ENCODE peak calls at places on chromosome 21, in four cellular contexts. K is GM12878, I is IMR-90, Y is K562. W is an unnamed sample.

GRCh38 chr21:15128267-15128666 is 63.5 kb upstream of the NRIP1 start:
- DNase-seq in I (no peak), K (no peak), Y (no peak), W (no peak)

GRCh38 chr21:33208534-33208933 is 21.2 kb upstream of the IFNAR2 start:
- DNase-seq in K (no peak), I (no peak), Y (no peak), W (no peak)

GRCh38 chr21:32411366-32412161 is 942 bp upstream of the EVA1C start:
- DNase-seq in Y (peak), I (peak), K (no peak), W (peak)

GRCh38 chr21:31394309-31394708 is 50.2 kb upstream of the TIAM1 start:
- DNase-seq in I (no peak), Y (no peak), K (no peak), W (no peak)

GRCh38 chr21:40053007-40053406 is 185.8 kb downstream of the PCP4 start:
- DNase-seq in I (no peak), K (no peak), Y (no peak), W (no peak)

GRCh38 chr21:21000576-21001175 is 2.5 kb downstream of the NCAM2 start:
- DNase-seq in Y (no peak), I (no peak), K (no peak), W (no peak)

GRCh38 chr21:40568756-40569155 is 278.2 kb downstream of the DSCAM start:
- DNase-seq in I (no peak), K (no peak), Y (no peak), W (no peak)

GRCh38 chr21:36097427-36098230 is 27.8 kb downstream of the CBR1 start:
- DNase-seq in I (no peak), Y (no peak), K (peak), W (peak)

GRCh38 chr21:38985423-38986378 is 180.0 kb downstream of the ETS2 start:
- DNase-seq in K (peak), I (peak), Y (peak), W (no peak)

GRCh38 chr21:43362306-43362927 is 64.5 kb downstream of the SIK1 start:
- DNase-seq in Y (no peak), I (peak), K (no peak), W (peak)

GRCh38 chr21:16279658-16280581 is 550.1 kb downstream of the USP25 start:
- DNase-seq in K (no peak), Y (no peak), I (peak), W (peak)

GRCh38 chr21:32611471-32611997 is 643 bp downstream of the CFAP298 start:
- DNase-seq in I (peak), Y (peak), K (no peak), W (peak)

GRCh38 chr21:39117571-39117970 is 65.7 kb downstream of the PSMG1 start:
- DNase-seq in K (no peak), I (no peak), Y (no peak), W (no peak)

GRCh38 chr21:39822042-39822441 is 45.2 kb upstream of the PCP4 start:
- DNase-seq in Y (no peak), K (no peak), I (no peak), W (no peak)

GRCh38 chr21:14523234-14523633 is 22.9 kb downstream of the SAMSN1 start:
- DNase-seq in I (no peak), Y (no peak), K (no peak), W (no peak)

GRCh38 chr21:41064951-41065350 is 103.0 kb upstream of the BACE2 start:
- DNase-seq in I (no peak), Y (no peak), K (no peak), W (no peak)

GRCh38 chr21:32022141-32022540 is 149.3 kb downstream of the HUNK start:
- DNase-seq in Y (no peak), K (no peak), I (no peak), W (no peak)

GRCh38 chr21:32064511-32064910 is 191.7 kb downstream of the HUNK start:
- DNase-seq in Y (no peak), I (no peak), K (no peak), W (no peak)

GRCh38 chr21:26449161-26449560 is 123.9 kb downstream of the CYYR1 start:
- DNase-seq in K (no peak), I (peak), Y (no peak), W (peak)
- H3K27ac ChIP-seq in K (no peak), I (no peak), Y (no peak), W (no peak)

GRCh38 chr21:42107881-42108553 is 36.9 kb downstream of the UMODL1 start:
- DNase-seq in Y (peak), K (no peak), I (peak), W (peak)
- TF ChIP-seq FOS in Y (no peak), K (no peak), I (no peak), W (no peak)

DNA sequence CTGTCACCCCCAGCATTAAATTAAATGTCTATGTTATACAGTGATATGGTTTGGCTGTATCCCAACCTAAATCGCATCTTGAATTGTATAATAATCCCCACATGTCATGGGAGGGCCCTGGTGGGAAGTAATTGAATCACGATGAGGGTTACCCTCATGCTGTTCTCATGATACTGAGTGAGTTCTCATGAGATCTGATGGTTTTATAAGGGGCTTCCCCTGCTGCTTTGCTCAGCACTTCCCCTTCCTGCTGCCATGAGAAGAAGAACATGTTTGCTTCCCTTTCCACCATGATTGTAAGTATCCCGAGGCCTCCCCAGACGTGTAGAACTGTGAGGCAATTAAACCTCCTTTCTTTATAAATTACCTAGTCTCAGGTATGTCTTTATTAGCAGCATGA is 445.7 kb downstream of the MRPL39 start:
- DNase-seq in Y (no peak), K (no peak), I (no peak), W (no peak)
- H3K27ac ChIP-seq in Y (no peak), K (no peak), I (no peak), W (no peak)

GRCh38 chr21:34510148-34511142 is 1.6 kb downstream of the KCNE1 start:
- DNase-seq in Y (peak), K (no peak), I (peak), W (peak)

GRCh38 chr21:34511787-34512451 is at the start of gene KCNE1:
- DNase-seq in K (no peak), I (no peak), Y (no peak), W (no peak)

GRCh38 chr21:34513109-34513675 is 1.2 kb upstream of the KCNE1 start:
- DNase-seq in I (no peak), Y (no peak), K (no peak), W (no peak)

GRCh38 chr21:34509151-34509550 is 2.9 kb downstream of the KCNE1 start:
- DNase-seq in Y (no peak), K (no peak), I (no peak), W (no peak)

DNA sequence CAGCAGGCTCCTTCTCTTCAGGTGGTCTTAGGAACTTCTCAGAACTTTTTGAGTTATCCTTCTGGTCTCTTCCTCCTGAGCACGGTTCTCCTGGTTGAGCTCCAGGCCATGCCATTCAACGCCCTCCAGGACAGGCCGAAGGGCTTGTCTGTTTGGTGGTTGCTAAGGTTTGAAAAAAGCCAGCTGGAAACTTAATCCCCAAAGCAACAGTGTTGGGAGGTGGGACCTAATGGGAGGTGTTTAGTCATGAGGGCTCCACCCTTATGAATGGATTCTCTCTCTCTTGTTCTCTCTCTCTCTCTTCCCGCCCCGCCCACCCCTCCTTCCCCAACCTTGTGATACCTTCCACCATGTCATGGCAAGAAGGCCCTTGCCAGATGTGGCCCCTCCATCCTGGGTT is 856 bp downstream of the KCNE1 start:
- DNase-seq in Y (no peak), I (no peak), K (no peak), W (no peak)
- TF ChIP-seq FOS in Y (no peak), I (no peak), K (no peak), W (no peak)

GRCh38 chr21:45540601-45540970 is 1.7 kb downstream of the SLC19A1 start:
- DNase-seq in K (no peak), I (no peak), Y (no peak), W (no peak)
- H3K27ac ChIP-seq in K (no peak), I (no peak), Y (no peak), W (no peak)

GRCh38 chr21:44903689-44904088 is 17.0 kb downstream of the ITGB2 start:
- DNase-seq in K (no peak), I (no peak), Y (no peak), W (no peak)

GRCh38 chr21:44905016-44905724 is 15.5 kb downstream of the ITGB2 start:
- DNase-seq in K (no peak), I (no peak), Y (no peak), W (no peak)

GRCh38 chr21:44907225-44907965 is 13.3 kb downstream of the ITGB2 start:
- DNase-seq in Y (peak), K (no peak), I (no peak), W (no peak)

GRCh38 chr21:44904141-44904923 is 16.4 kb downstream of the ITGB2 start:
- DNase-seq in Y (no peak), K (no peak), I (no peak), W (no peak)

GRCh38 chr21:44905725-44906084 is 15.0 kb downstream of the ITGB2 start:
- DNase-seq in I (no peak), K (no peak), Y (no peak), W (no peak)
- TF ChIP-seq FOS in I (no peak), K (no peak), Y (no peak), W (no peak)

DNA sequence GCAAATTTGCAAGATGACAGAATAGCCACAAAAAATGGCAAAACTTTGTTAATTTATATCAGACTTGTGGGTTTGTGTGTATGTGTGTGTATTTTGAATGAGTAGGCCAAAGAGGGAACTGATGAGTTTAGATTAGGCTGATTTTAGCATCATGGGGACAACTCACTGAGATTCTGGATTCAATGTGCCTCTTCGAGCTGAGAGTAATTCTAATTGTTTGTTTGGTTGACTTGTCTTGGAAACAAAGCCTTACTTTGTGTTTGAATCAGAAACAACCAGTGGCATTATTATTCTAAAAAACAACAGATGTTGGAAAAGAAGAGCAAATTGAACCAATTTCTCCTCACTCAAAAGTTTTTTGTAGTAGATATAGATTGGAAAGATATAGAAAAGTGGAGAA is 40.5 kb upstream of the C21orf91 start:
- DNase-seq in Y (no peak), K (no peak), I (no peak), W (no peak)
- H3K27ac ChIP-seq in Y (no peak), K (no peak), I (no peak), W (no peak)

GRCh38 chr21:18522181-18522771 is 118.7 kb upstream of the TMPRSS15 start:
- DNase-seq in Y (no peak), I (no peak), K (no peak), W (peak)
- TF ChIP-seq FOS in Y (no peak), I (no peak), K (no peak), W (no peak)

GRCh38 chr21:34342476-34342875 is 21.3 kb upstream of the KCNE2 start:
- DNase-seq in Y (no peak), K (no peak), I (no peak), W (no peak)

GRCh38 chr21:34344058-34344425 is 19.8 kb upstream of the KCNE2 start:
- DNase-seq in K (no peak), Y (no peak), I (no peak), W (no peak)

GRCh38 chr21:34344584-34344983 is 19.2 kb upstream of the KCNE2 start:
- DNase-seq in I (peak), K (no peak), Y (no peak), W (no peak)

GRCh38 chr21:34345091-34345871 is 18.5 kb upstream of the KCNE2 start:
- DNase-seq in Y (no peak), I (peak), K (no peak), W (no peak)

GRCh38 chr21:34343347-34344057 is 20.3 kb upstream of the KCNE2 start:
- DNase-seq in I (no peak), K (no peak), Y (no peak), W (no peak)
- H3K27ac ChIP-seq in I (no peak), K (no peak), Y (no peak), W (no peak)

DNA sequence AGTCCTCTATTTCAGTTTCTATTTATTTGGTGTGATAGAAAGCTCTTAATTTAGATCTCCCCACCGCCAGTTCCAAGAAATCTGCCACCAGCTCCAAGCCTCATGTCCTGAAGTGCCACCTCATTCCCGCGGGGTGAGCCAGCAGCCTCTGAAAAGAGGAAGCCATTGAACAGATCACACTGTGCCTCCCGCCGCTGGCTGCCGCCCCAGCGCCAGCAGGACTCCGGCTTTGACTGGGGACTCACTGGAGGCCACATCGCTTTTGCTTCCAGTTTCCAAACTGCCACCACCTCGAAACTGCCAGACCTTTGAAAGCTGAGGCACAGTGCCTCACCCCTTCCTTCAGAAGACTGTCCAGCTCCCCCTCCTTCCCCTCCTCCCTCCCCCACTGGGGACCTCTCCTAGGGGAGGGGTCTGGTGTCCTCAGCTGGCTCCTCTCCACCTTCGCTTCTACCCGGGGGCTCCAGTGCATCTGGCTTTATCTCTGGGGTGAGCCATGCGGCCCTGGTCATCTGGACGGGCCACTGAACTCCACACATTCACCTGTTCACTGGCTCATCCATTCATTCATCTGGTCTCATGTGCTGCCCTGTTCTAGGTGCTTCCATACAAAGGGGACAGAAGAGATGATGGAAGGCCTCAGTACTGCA is 59.0 kb downstream of the VPS26C start:
- DNase-seq in I (no peak), K (peak), Y (peak), W (no peak)
- TF ChIP-seq FOS in I (no peak), K (no peak), Y (no peak), W (no peak)

W was measured in endothelial cell of umbilical vein.